ENCODE peak calls at places on chromosomes 1 and 21, in eight cellular contexts. One of them, this sample, is unnamed.

GRCh38 chr1:44810101-44810761 is 1.9 kb downstream of the BTBD19 start:
- DNase-seq in hepatocyte: peak
- DNase-seq in activated CD4-positive, CD25-positive, alpha-beta regulatory T cell treated with anti-CD3 and anti-CD28 coated beads, Interleukin-2, amount 50 U/mL, for 72 hours: no peak
- DNase-seq in fibroblast of lung: no peak
- DNase-seq in activated T-cell treated with anti-CD3 and anti-CD28 coated beads for 1 hour: no peak
- DNase-seq in activated CD4-positive, alpha-beta T cell treated with anti-CD3 and anti-CD28 coated beads for 4 hours: peak
- DNase-seq in NCI-H446 treated with DMSO at 0.1 percent for 48 hours: peak
- DNase-seq in GM13977: no peak
- DNase-seq in this sample: no peak

GRCh38 chr1:225745231-225745630 is 32.4 kb upstream of the SRP9 start:
- DNase-seq in hepatocyte: no peak
- DNase-seq in activated CD4-positive, CD25-positive, alpha-beta regulatory T cell treated with anti-CD3 and anti-CD28 coated beads, Interleukin-2, amount 50 U/mL, for 72 hours: no peak
- DNase-seq in fibroblast of lung: no peak
- DNase-seq in activated T-cell treated with anti-CD3 and anti-CD28 coated beads for 1 hour: no peak
- DNase-seq in activated CD4-positive, alpha-beta T cell treated with anti-CD3 and anti-CD28 coated beads for 4 hours: no peak
- DNase-seq in NCI-H446 treated with DMSO at 0.1 percent for 48 hours: peak
- DNase-seq in GM13977: no peak
- DNase-seq in this sample: no peak

GRCh38 chr1:32042330-32042729 is 28.7 kb downstream of the KHDRBS1 start:
- DNase-seq in hepatocyte: no peak
- DNase-seq in activated CD4-positive, CD25-positive, alpha-beta regulatory T cell treated with anti-CD3 and anti-CD28 coated beads, Interleukin-2, amount 50 U/mL, for 72 hours: no peak
- DNase-seq in fibroblast of lung: no peak
- DNase-seq in activated T-cell treated with anti-CD3 and anti-CD28 coated beads for 1 hour: no peak
- DNase-seq in activated CD4-positive, alpha-beta T cell treated with anti-CD3 and anti-CD28 coated beads for 4 hours: no peak
- DNase-seq in NCI-H446 treated with DMSO at 0.1 percent for 48 hours: no peak
- DNase-seq in GM13977: no peak
- DNase-seq in this sample: no peak

GRCh38 chr1:161307230-161307768 is 2.5 kb downstream of the MPZ start:
- DNase-seq in hepatocyte: no peak
- DNase-seq in activated CD4-positive, CD25-positive, alpha-beta regulatory T cell treated with anti-CD3 and anti-CD28 coated beads, Interleukin-2, amount 50 U/mL, for 72 hours: peak
- DNase-seq in fibroblast of lung: peak
- DNase-seq in activated T-cell treated with anti-CD3 and anti-CD28 coated beads for 1 hour: no peak
- DNase-seq in activated CD4-positive, alpha-beta T cell treated with anti-CD3 and anti-CD28 coated beads for 4 hours: no peak
- DNase-seq in NCI-H446 treated with DMSO at 0.1 percent for 48 hours: no peak
- DNase-seq in GM13977: no peak
- DNase-seq in this sample: peak

GRCh38 chr1:88088481-88088880 is 595.6 kb upstream of the PKN2 start:
- DNase-seq in hepatocyte: no peak
- DNase-seq in activated CD4-positive, CD25-positive, alpha-beta regulatory T cell treated with anti-CD3 and anti-CD28 coated beads, Interleukin-2, amount 50 U/mL, for 72 hours: no peak
- DNase-seq in fibroblast of lung: no peak
- DNase-seq in activated T-cell treated with anti-CD3 and anti-CD28 coated beads for 1 hour: no peak
- DNase-seq in activated CD4-positive, alpha-beta T cell treated with anti-CD3 and anti-CD28 coated beads for 4 hours: no peak
- DNase-seq in NCI-H446 treated with DMSO at 0.1 percent for 48 hours: no peak
- DNase-seq in GM13977: no peak
- DNase-seq in this sample: no peak

GRCh38 chr1:72412286-72412685 is 129.9 kb upstream of the NEGR1 start:
- DNase-seq in hepatocyte: no peak
- DNase-seq in activated CD4-positive, CD25-positive, alpha-beta regulatory T cell treated with anti-CD3 and anti-CD28 coated beads, Interleukin-2, amount 50 U/mL, for 72 hours: no peak
- DNase-seq in fibroblast of lung: no peak
- DNase-seq in activated T-cell treated with anti-CD3 and anti-CD28 coated beads for 1 hour: no peak
- DNase-seq in activated CD4-positive, alpha-beta T cell treated with anti-CD3 and anti-CD28 coated beads for 4 hours: no peak
- DNase-seq in NCI-H446 treated with DMSO at 0.1 percent for 48 hours: no peak
- DNase-seq in GM13977: no peak
- DNase-seq in this sample: no peak

GRCh38 chr1:179586107-179586823 is 5.4 kb upstream of the TDRD5 start:
- DNase-seq in hepatocyte: peak
- DNase-seq in activated CD4-positive, CD25-positive, alpha-beta regulatory T cell treated with anti-CD3 and anti-CD28 coated beads, Interleukin-2, amount 50 U/mL, for 72 hours: no peak
- DNase-seq in fibroblast of lung: peak
- DNase-seq in activated T-cell treated with anti-CD3 and anti-CD28 coated beads for 1 hour: no peak
- DNase-seq in activated CD4-positive, alpha-beta T cell treated with anti-CD3 and anti-CD28 coated beads for 4 hours: no peak
- DNase-seq in NCI-H446 treated with DMSO at 0.1 percent for 48 hours: peak
- DNase-seq in GM13977: peak
- DNase-seq in this sample: no peak

GRCh38 chr1:185825556-185825955 is 91.4 kb downstream of the HMCN1 start:
- DNase-seq in hepatocyte: no peak
- DNase-seq in activated CD4-positive, CD25-positive, alpha-beta regulatory T cell treated with anti-CD3 and anti-CD28 coated beads, Interleukin-2, amount 50 U/mL, for 72 hours: no peak
- DNase-seq in fibroblast of lung: no peak
- DNase-seq in activated T-cell treated with anti-CD3 and anti-CD28 coated beads for 1 hour: no peak
- DNase-seq in activated CD4-positive, alpha-beta T cell treated with anti-CD3 and anti-CD28 coated beads for 4 hours: no peak
- DNase-seq in NCI-H446 treated with DMSO at 0.1 percent for 48 hours: no peak
- DNase-seq in GM13977: no peak
- DNase-seq in this sample: no peak

GRCh38 chr1:247291835-247292561 is 36.1 kb downstream of the VN1R5 start:
- DNase-seq in hepatocyte: no peak
- DNase-seq in activated CD4-positive, CD25-positive, alpha-beta regulatory T cell treated with anti-CD3 and anti-CD28 coated beads, Interleukin-2, amount 50 U/mL, for 72 hours: no peak
- DNase-seq in fibroblast of lung: no peak
- DNase-seq in activated T-cell treated with anti-CD3 and anti-CD28 coated beads for 1 hour: no peak
- DNase-seq in activated CD4-positive, alpha-beta T cell treated with anti-CD3 and anti-CD28 coated beads for 4 hours: no peak
- DNase-seq in NCI-H446 treated with DMSO at 0.1 percent for 48 hours: no peak
- DNase-seq in GM13977: no peak
- DNase-seq in this sample: no peak

GRCh38 chr1:41329662-41330587 is 31.3 kb upstream of the FOXO6 start:
- DNase-seq in hepatocyte: no peak
- DNase-seq in activated CD4-positive, CD25-positive, alpha-beta regulatory T cell treated with anti-CD3 and anti-CD28 coated beads, Interleukin-2, amount 50 U/mL, for 72 hours: no peak
- DNase-seq in fibroblast of lung: no peak
- DNase-seq in activated T-cell treated with anti-CD3 and anti-CD28 coated beads for 1 hour: no peak
- DNase-seq in activated CD4-positive, alpha-beta T cell treated with anti-CD3 and anti-CD28 coated beads for 4 hours: no peak
- DNase-seq in NCI-H446 treated with DMSO at 0.1 percent for 48 hours: no peak
- DNase-seq in GM13977: no peak
- DNase-seq in this sample: no peak

GRCh38 chr21:35323947-35324346 is 274.8 kb upstream of the RUNX1 start:
- DNase-seq in hepatocyte: peak
- DNase-seq in activated CD4-positive, CD25-positive, alpha-beta regulatory T cell treated with anti-CD3 and anti-CD28 coated beads, Interleukin-2, amount 50 U/mL, for 72 hours: no peak
- DNase-seq in fibroblast of lung: peak
- DNase-seq in activated T-cell treated with anti-CD3 and anti-CD28 coated beads for 1 hour: no peak
- DNase-seq in activated CD4-positive, alpha-beta T cell treated with anti-CD3 and anti-CD28 coated beads for 4 hours: no peak
- DNase-seq in NCI-H446 treated with DMSO at 0.1 percent for 48 hours: no peak
- DNase-seq in GM13977: no peak
- DNase-seq in this sample: no peak

GRCh38 chr21:41631564-41632461 is 123.9 kb upstream of the TMPRSS2 start:
- DNase-seq in hepatocyte: peak
- DNase-seq in activated CD4-positive, CD25-positive, alpha-beta regulatory T cell treated with anti-CD3 and anti-CD28 coated beads, Interleukin-2, amount 50 U/mL, for 72 hours: no peak
- DNase-seq in fibroblast of lung: peak
- DNase-seq in activated T-cell treated with anti-CD3 and anti-CD28 coated beads for 1 hour: no peak
- DNase-seq in activated CD4-positive, alpha-beta T cell treated with anti-CD3 and anti-CD28 coated beads for 4 hours: no peak
- DNase-seq in NCI-H446 treated with DMSO at 0.1 percent for 48 hours: no peak
- DNase-seq in GM13977: no peak
- DNase-seq in this sample: no peak

GRCh38 chr1:149849947-149850360 is 49.4 kb upstream of the BOLA1 start:
- DNase-seq in hepatocyte: peak
- DNase-seq in activated CD4-positive, CD25-positive, alpha-beta regulatory T cell treated with anti-CD3 and anti-CD28 coated beads, Interleukin-2, amount 50 U/mL, for 72 hours: no peak
- DNase-seq in fibroblast of lung: peak
- DNase-seq in activated T-cell treated with anti-CD3 and anti-CD28 coated beads for 1 hour: no peak
- DNase-seq in activated CD4-positive, alpha-beta T cell treated with anti-CD3 and anti-CD28 coated beads for 4 hours: peak
- DNase-seq in NCI-H446 treated with DMSO at 0.1 percent for 48 hours: no peak
- DNase-seq in GM13977: no peak
- DNase-seq in this sample: no peak

GRCh38 chr1:22592051-22592450 is 28.8 kb downstream of the EPHA8 start:
- DNase-seq in hepatocyte: no peak
- DNase-seq in activated CD4-positive, CD25-positive, alpha-beta regulatory T cell treated with anti-CD3 and anti-CD28 coated beads, Interleukin-2, amount 50 U/mL, for 72 hours: no peak
- DNase-seq in fibroblast of lung: no peak
- DNase-seq in activated T-cell treated with anti-CD3 and anti-CD28 coated beads for 1 hour: no peak
- DNase-seq in activated CD4-positive, alpha-beta T cell treated with anti-CD3 and anti-CD28 coated beads for 4 hours: no peak
- DNase-seq in NCI-H446 treated with DMSO at 0.1 percent for 48 hours: no peak
- DNase-seq in GM13977: no peak
- DNase-seq in this sample: no peak

GRCh38 chr1:233477359-233477758 is 136.5 kb upstream of the KCNK1 start:
- DNase-seq in hepatocyte: no peak
- DNase-seq in activated CD4-positive, CD25-positive, alpha-beta regulatory T cell treated with anti-CD3 and anti-CD28 coated beads, Interleukin-2, amount 50 U/mL, for 72 hours: no peak
- DNase-seq in fibroblast of lung: no peak
- DNase-seq in activated T-cell treated with anti-CD3 and anti-CD28 coated beads for 1 hour: no peak
- DNase-seq in activated CD4-positive, alpha-beta T cell treated with anti-CD3 and anti-CD28 coated beads for 4 hours: no peak
- DNase-seq in NCI-H446 treated with DMSO at 0.1 percent for 48 hours: no peak
- DNase-seq in GM13977: no peak
- DNase-seq in this sample: no peak

GRCh38 chr1:46520063-46520911 is 30.7 kb downstream of the DMBX1 start:
- DNase-seq in hepatocyte: peak
- DNase-seq in activated CD4-positive, CD25-positive, alpha-beta regulatory T cell treated with anti-CD3 and anti-CD28 coated beads, Interleukin-2, amount 50 U/mL, for 72 hours: no peak
- DNase-seq in fibroblast of lung: peak
- DNase-seq in activated T-cell treated with anti-CD3 and anti-CD28 coated beads for 1 hour: no peak
- DNase-seq in activated CD4-positive, alpha-beta T cell treated with anti-CD3 and anti-CD28 coated beads for 4 hours: no peak
- DNase-seq in NCI-H446 treated with DMSO at 0.1 percent for 48 hours: peak
- DNase-seq in GM13977: no peak
- DNase-seq in this sample: no peak

GRCh38 chr1:15727424-15727823 is 8.6 kb upstream of the SLC25A34 start:
- DNase-seq in hepatocyte: no peak
- DNase-seq in activated CD4-positive, CD25-positive, alpha-beta regulatory T cell treated with anti-CD3 and anti-CD28 coated beads, Interleukin-2, amount 50 U/mL, for 72 hours: no peak
- DNase-seq in fibroblast of lung: no peak
- DNase-seq in activated T-cell treated with anti-CD3 and anti-CD28 coated beads for 1 hour: no peak
- DNase-seq in activated CD4-positive, alpha-beta T cell treated with anti-CD3 and anti-CD28 coated beads for 4 hours: no peak
- DNase-seq in NCI-H446 treated with DMSO at 0.1 percent for 48 hours: no peak
- DNase-seq in GM13977: no peak
- DNase-seq in this sample: no peak

GRCh38 chr1:241375906-241376305 is 18.9 kb upstream of the RGS7 start:
- DNase-seq in hepatocyte: no peak
- DNase-seq in activated CD4-positive, CD25-positive, alpha-beta regulatory T cell treated with anti-CD3 and anti-CD28 coated beads, Interleukin-2, amount 50 U/mL, for 72 hours: no peak
- DNase-seq in fibroblast of lung: peak
- DNase-seq in activated T-cell treated with anti-CD3 and anti-CD28 coated beads for 1 hour: no peak
- DNase-seq in activated CD4-positive, alpha-beta T cell treated with anti-CD3 and anti-CD28 coated beads for 4 hours: no peak
- DNase-seq in NCI-H446 treated with DMSO at 0.1 percent for 48 hours: no peak
- DNase-seq in GM13977: no peak
- DNase-seq in this sample: no peak

GRCh38 chr1:237851209-237851845 is 39.4 kb downstream of the ZP4 start:
- DNase-seq in hepatocyte: peak
- DNase-seq in activated CD4-positive, CD25-positive, alpha-beta regulatory T cell treated with anti-CD3 and anti-CD28 coated beads, Interleukin-2, amount 50 U/mL, for 72 hours: no peak
- DNase-seq in fibroblast of lung: peak
- DNase-seq in activated T-cell treated with anti-CD3 and anti-CD28 coated beads for 1 hour: no peak
- DNase-seq in activated CD4-positive, alpha-beta T cell treated with anti-CD3 and anti-CD28 coated beads for 4 hours: no peak
- DNase-seq in NCI-H446 treated with DMSO at 0.1 percent for 48 hours: peak
- DNase-seq in GM13977: peak
- DNase-seq in this sample: peak

GRCh38 chr1:27561126-27561899 is 42.6 kb downstream of the AHDC1 start:
- DNase-seq in hepatocyte: no peak
- DNase-seq in activated CD4-positive, CD25-positive, alpha-beta regulatory T cell treated with anti-CD3 and anti-CD28 coated beads, Interleukin-2, amount 50 U/mL, for 72 hours: no peak
- DNase-seq in fibroblast of lung: peak
- DNase-seq in activated T-cell treated with anti-CD3 and anti-CD28 coated beads for 1 hour: no peak
- DNase-seq in activated CD4-positive, alpha-beta T cell treated with anti-CD3 and anti-CD28 coated beads for 4 hours: no peak
- DNase-seq in NCI-H446 treated with DMSO at 0.1 percent for 48 hours: no peak
- DNase-seq in GM13977: no peak
- DNase-seq in this sample: no peak

GRCh38 chr1:164659621-164660414 is 100.8 kb downstream of the PBX1 start:
- DNase-seq in hepatocyte: peak
- DNase-seq in activated CD4-positive, CD25-positive, alpha-beta regulatory T cell treated with anti-CD3 and anti-CD28 coated beads, Interleukin-2, amount 50 U/mL, for 72 hours: no peak
- DNase-seq in fibroblast of lung: no peak
- DNase-seq in activated T-cell treated with anti-CD3 and anti-CD28 coated beads for 1 hour: no peak
- DNase-seq in activated CD4-positive, alpha-beta T cell treated with anti-CD3 and anti-CD28 coated beads for 4 hours: no peak
- DNase-seq in NCI-H446 treated with DMSO at 0.1 percent for 48 hours: no peak
- DNase-seq in GM13977: no peak
- DNase-seq in this sample: no peak

GRCh38 chr1:94160811-94161210 is 39.9 kb upstream of the ABCA4 start:
- DNase-seq in hepatocyte: peak
- DNase-seq in activated CD4-positive, CD25-positive, alpha-beta regulatory T cell treated with anti-CD3 and anti-CD28 coated beads, Interleukin-2, amount 50 U/mL, for 72 hours: no peak
- DNase-seq in fibroblast of lung: peak
- DNase-seq in activated T-cell treated with anti-CD3 and anti-CD28 coated beads for 1 hour: no peak
- DNase-seq in activated CD4-positive, alpha-beta T cell treated with anti-CD3 and anti-CD28 coated beads for 4 hours: no peak
- DNase-seq in NCI-H446 treated with DMSO at 0.1 percent for 48 hours: no peak
- DNase-seq in GM13977: no peak
- DNase-seq in this sample: no peak

GRCh38 chr1:245825128-245825901 is 670.5 kb downstream of the KIF26B start:
- DNase-seq in hepatocyte: peak
- DNase-seq in activated CD4-positive, CD25-positive, alpha-beta regulatory T cell treated with anti-CD3 and anti-CD28 coated beads, Interleukin-2, amount 50 U/mL, for 72 hours: no peak
- DNase-seq in fibroblast of lung: peak
- DNase-seq in activated T-cell treated with anti-CD3 and anti-CD28 coated beads for 1 hour: no peak
- DNase-seq in activated CD4-positive, alpha-beta T cell treated with anti-CD3 and anti-CD28 coated beads for 4 hours: no peak
- DNase-seq in NCI-H446 treated with DMSO at 0.1 percent for 48 hours: no peak
- DNase-seq in GM13977: no peak
- DNase-seq in this sample: no peak

GRCh38 chr1:28343405-28343804 is 14.6 kb downstream of the MED18 start:
- DNase-seq in hepatocyte: no peak
- DNase-seq in activated CD4-positive, CD25-positive, alpha-beta regulatory T cell treated with anti-CD3 and anti-CD28 coated beads, Interleukin-2, amount 50 U/mL, for 72 hours: no peak
- DNase-seq in fibroblast of lung: no peak
- DNase-seq in activated T-cell treated with anti-CD3 and anti-CD28 coated beads for 1 hour: no peak
- DNase-seq in activated CD4-positive, alpha-beta T cell treated with anti-CD3 and anti-CD28 coated beads for 4 hours: no peak
- DNase-seq in NCI-H446 treated with DMSO at 0.1 percent for 48 hours: no peak
- DNase-seq in GM13977: no peak
- DNase-seq in this sample: no peak

GRCh38 chr1:78004719-78005346 is at the start of gene DNAJB4:
- DNase-seq in hepatocyte: peak
- DNase-seq in activated CD4-positive, CD25-positive, alpha-beta regulatory T cell treated with anti-CD3 and anti-CD28 coated beads, Interleukin-2, amount 50 U/mL, for 72 hours: no peak
- DNase-seq in fibroblast of lung: peak
- DNase-seq in activated T-cell treated with anti-CD3 and anti-CD28 coated beads for 1 hour: peak
- DNase-seq in activated CD4-positive, alpha-beta T cell treated with anti-CD3 and anti-CD28 coated beads for 4 hours: peak
- DNase-seq in NCI-H446 treated with DMSO at 0.1 percent for 48 hours: peak
- DNase-seq in GM13977: peak
- DNase-seq in this sample: peak

GRCh38 chr1:193417945-193418744 is 231.7 kb upstream of the B3GALT2 start:
- DNase-seq in hepatocyte: no peak
- DNase-seq in activated CD4-positive, CD25-positive, alpha-beta regulatory T cell treated with anti-CD3 and anti-CD28 coated beads, Interleukin-2, amount 50 U/mL, for 72 hours: no peak
- DNase-seq in fibroblast of lung: peak
- DNase-seq in activated T-cell treated with anti-CD3 and anti-CD28 coated beads for 1 hour: no peak
- DNase-seq in activated CD4-positive, alpha-beta T cell treated with anti-CD3 and anti-CD28 coated beads for 4 hours: no peak
- DNase-seq in NCI-H446 treated with DMSO at 0.1 percent for 48 hours: no peak
- DNase-seq in GM13977: no peak
- DNase-seq in this sample: no peak

GRCh38 chr1:213568929-213569815 is 418.6 kb upstream of the PROX1 start:
- DNase-seq in hepatocyte: no peak
- DNase-seq in activated CD4-positive, CD25-positive, alpha-beta regulatory T cell treated with anti-CD3 and anti-CD28 coated beads, Interleukin-2, amount 50 U/mL, for 72 hours: no peak
- DNase-seq in fibroblast of lung: no peak
- DNase-seq in activated T-cell treated with anti-CD3 and anti-CD28 coated beads for 1 hour: no peak
- DNase-seq in activated CD4-positive, alpha-beta T cell treated with anti-CD3 and anti-CD28 coated beads for 4 hours: no peak
- DNase-seq in NCI-H446 treated with DMSO at 0.1 percent for 48 hours: no peak
- DNase-seq in GM13977: no peak
- DNase-seq in this sample: no peak

GRCh38 chr1:27049607-27050006 is 37.0 kb upstream of the TENT5B start:
- DNase-seq in hepatocyte: no peak
- DNase-seq in activated CD4-positive, CD25-positive, alpha-beta regulatory T cell treated with anti-CD3 and anti-CD28 coated beads, Interleukin-2, amount 50 U/mL, for 72 hours: no peak
- DNase-seq in fibroblast of lung: no peak
- DNase-seq in activated T-cell treated with anti-CD3 and anti-CD28 coated beads for 1 hour: no peak
- DNase-seq in activated CD4-positive, alpha-beta T cell treated with anti-CD3 and anti-CD28 coated beads for 4 hours: no peak
- DNase-seq in NCI-H446 treated with DMSO at 0.1 percent for 48 hours: no peak
- DNase-seq in GM13977: no peak
- DNase-seq in this sample: no peak

GRCh38 chr1:29256395-29256794 is 20.1 kb downstream of the PTPRU start:
- DNase-seq in hepatocyte: no peak
- DNase-seq in activated CD4-positive, CD25-positive, alpha-beta regulatory T cell treated with anti-CD3 and anti-CD28 coated beads, Interleukin-2, amount 50 U/mL, for 72 hours: no peak
- DNase-seq in fibroblast of lung: no peak
- DNase-seq in activated T-cell treated with anti-CD3 and anti-CD28 coated beads for 1 hour: no peak
- DNase-seq in activated CD4-positive, alpha-beta T cell treated with anti-CD3 and anti-CD28 coated beads for 4 hours: no peak
- DNase-seq in NCI-H446 treated with DMSO at 0.1 percent for 48 hours: no peak
- DNase-seq in GM13977: no peak
- DNase-seq in this sample: no peak

GRCh38 chr1:2988256-2988655 is 33.0 kb upstream of the ACTRT2 start:
- DNase-seq in hepatocyte: no peak
- DNase-seq in activated CD4-positive, CD25-positive, alpha-beta regulatory T cell treated with anti-CD3 and anti-CD28 coated beads, Interleukin-2, amount 50 U/mL, for 72 hours: no peak
- DNase-seq in fibroblast of lung: no peak
- DNase-seq in activated T-cell treated with anti-CD3 and anti-CD28 coated beads for 1 hour: no peak
- DNase-seq in activated CD4-positive, alpha-beta T cell treated with anti-CD3 and anti-CD28 coated beads for 4 hours: no peak
- DNase-seq in NCI-H446 treated with DMSO at 0.1 percent for 48 hours: no peak
- DNase-seq in GM13977: no peak
- DNase-seq in this sample: no peak

GRCh38 chr1:111604931-111605330 is 14.7 kb upstream of the RAP1A start:
- DNase-seq in hepatocyte: no peak
- DNase-seq in activated CD4-positive, CD25-positive, alpha-beta regulatory T cell treated with anti-CD3 and anti-CD28 coated beads, Interleukin-2, amount 50 U/mL, for 72 hours: no peak
- DNase-seq in fibroblast of lung: peak
- DNase-seq in activated T-cell treated with anti-CD3 and anti-CD28 coated beads for 1 hour: no peak
- DNase-seq in activated CD4-positive, alpha-beta T cell treated with anti-CD3 and anti-CD28 coated beads for 4 hours: no peak
- DNase-seq in NCI-H446 treated with DMSO at 0.1 percent for 48 hours: no peak
- DNase-seq in GM13977: no peak
- DNase-seq in this sample: no peak

GRCh38 chr1:38829368-38829767 is 30.2 kb downstream of the RRAGC start:
- DNase-seq in hepatocyte: no peak
- DNase-seq in activated CD4-positive, CD25-positive, alpha-beta regulatory T cell treated with anti-CD3 and anti-CD28 coated beads, Interleukin-2, amount 50 U/mL, for 72 hours: no peak
- DNase-seq in fibroblast of lung: no peak
- DNase-seq in activated T-cell treated with anti-CD3 and anti-CD28 coated beads for 1 hour: no peak
- DNase-seq in activated CD4-positive, alpha-beta T cell treated with anti-CD3 and anti-CD28 coated beads for 4 hours: no peak
- DNase-seq in NCI-H446 treated with DMSO at 0.1 percent for 48 hours: no peak
- DNase-seq in GM13977: no peak
- DNase-seq in this sample: no peak

GRCh38 chr1:109977657-109978378 is 6.7 kb upstream of the AHCYL1 start:
- DNase-seq in hepatocyte: no peak
- DNase-seq in activated CD4-positive, CD25-positive, alpha-beta regulatory T cell treated with anti-CD3 and anti-CD28 coated beads, Interleukin-2, amount 50 U/mL, for 72 hours: no peak
- DNase-seq in fibroblast of lung: no peak
- DNase-seq in activated T-cell treated with anti-CD3 and anti-CD28 coated beads for 1 hour: no peak
- DNase-seq in activated CD4-positive, alpha-beta T cell treated with anti-CD3 and anti-CD28 coated beads for 4 hours: no peak
- DNase-seq in NCI-H446 treated with DMSO at 0.1 percent for 48 hours: no peak
- DNase-seq in GM13977: no peak
- DNase-seq in this sample: no peak

GRCh38 chr1:173043253-173043652 is 7.5 kb downstream of the TNFSF18 start:
- DNase-seq in hepatocyte: no peak
- DNase-seq in activated CD4-positive, CD25-positive, alpha-beta regulatory T cell treated with anti-CD3 and anti-CD28 coated beads, Interleukin-2, amount 50 U/mL, for 72 hours: no peak
- DNase-seq in fibroblast of lung: peak
- DNase-seq in activated T-cell treated with anti-CD3 and anti-CD28 coated beads for 1 hour: no peak
- DNase-seq in activated CD4-positive, alpha-beta T cell treated with anti-CD3 and anti-CD28 coated beads for 4 hours: no peak
- DNase-seq in NCI-H446 treated with DMSO at 0.1 percent for 48 hours: no peak
- DNase-seq in GM13977: no peak
- DNase-seq in this sample: no peak